ENCODE peak calls at places on chromosome X, in seven cellular contexts. G, A, R, T, X, U and W are unnamed samples.

GRCh38 chrX:99301990-99302389 is 1108.1 kb downstream of the PCDH19 start:
- DNase-seq in A (no peak), R (no peak), T (no peak), X (no peak), U (no peak), G (no peak), W (no peak)

GRCh38 chrX:31500920-31501319 is 429.1 kb upstream of the FTHL17 start:
- DNase-seq in X (peak; percentile 69), G (no peak), T (no peak), R (no peak), A (no peak), U (no peak), W (no peak)

GRCh38 chrX:19593684-19594083 is 78.4 kb upstream of the MAP3K15 start:
- DNase-seq in G (peak; percentile 35), X (peak; percentile 23), R (no peak), T (no peak), U (peak; percentile 25), A (no peak), W (no peak)

GRCh38 chrX:14777484-14777883 is 95.4 kb downstream of the FANCB start:
- DNase-seq in G (no peak), U (no peak), T (no peak), X (peak; percentile 45), R (no peak), A (no peak), W (no peak)

GRCh38 chrX:15761564-15762191 is 23.6 kb downstream of the CA5B start:
- DNase-seq in A (no peak), R (peak; percentile 60), X (no peak), T (no peak), G (peak; percentile 19), U (no peak), W (peak; percentile 29)

GRCh38 chrX:17976955-17977354 is 115.9 kb upstream of the RAI2 start:
- DNase-seq in G (no peak), X (no peak), T (no peak), A (no peak), R (no peak), U (no peak), W (no peak)

GRCh38 chrX:114500622-114501021 is 83.3 kb upstream of the HTR2C start:
- DNase-seq in G (no peak), X (no peak), R (no peak), T (no peak), A (no peak), U (no peak), W (no peak)

GRCh38 chrX:95764972-95765451 is 919.6 kb upstream of the DIAPH2 start:
- DNase-seq in A (no peak), X (peak; percentile 4), T (no peak), R (peak; percentile 63), G (peak; percentile 23), U (peak; percentile 2), W (no peak)

GRCh38 chrX:150767475-150768131 is 74.4 kb downstream of the MTMR1 start:
- DNase-seq in G (no peak), A (no peak), U (no peak), X (peak; percentile 92), R (no peak), T (no peak), W (no peak)

GRCh38 chrX:30620980-30621716 is 32.1 kb upstream of the GK start:
- DNase-seq in T (no peak), R (no peak), X (peak; percentile 86), A (no peak), G (no peak), U (peak; percentile 29), W (no peak)

GRCh38 chrX:71128915-71129765 is 10.7 kb downstream of the MED12 start:
- DNase-seq in G (peak; percentile 68), A (no peak), X (peak; percentile 16), U (peak; percentile 44), T (peak; percentile 72), R (peak; percentile 57), W (peak; percentile 65)

GRCh38 chrX:41475166-41475565 is 28.0 kb downstream of the NYX start:
- DNase-seq in G (no peak), A (no peak), U (no peak), T (no peak), R (peak; percentile 86), X (no peak), W (no peak)

GRCh38 chrX:41599507-41599906 is 89.3 kb upstream of the GPR34 start:
- DNase-seq in U (no peak), T (no peak), A (no peak), R (no peak), G (no peak), X (no peak), W (no peak)

DNA sequence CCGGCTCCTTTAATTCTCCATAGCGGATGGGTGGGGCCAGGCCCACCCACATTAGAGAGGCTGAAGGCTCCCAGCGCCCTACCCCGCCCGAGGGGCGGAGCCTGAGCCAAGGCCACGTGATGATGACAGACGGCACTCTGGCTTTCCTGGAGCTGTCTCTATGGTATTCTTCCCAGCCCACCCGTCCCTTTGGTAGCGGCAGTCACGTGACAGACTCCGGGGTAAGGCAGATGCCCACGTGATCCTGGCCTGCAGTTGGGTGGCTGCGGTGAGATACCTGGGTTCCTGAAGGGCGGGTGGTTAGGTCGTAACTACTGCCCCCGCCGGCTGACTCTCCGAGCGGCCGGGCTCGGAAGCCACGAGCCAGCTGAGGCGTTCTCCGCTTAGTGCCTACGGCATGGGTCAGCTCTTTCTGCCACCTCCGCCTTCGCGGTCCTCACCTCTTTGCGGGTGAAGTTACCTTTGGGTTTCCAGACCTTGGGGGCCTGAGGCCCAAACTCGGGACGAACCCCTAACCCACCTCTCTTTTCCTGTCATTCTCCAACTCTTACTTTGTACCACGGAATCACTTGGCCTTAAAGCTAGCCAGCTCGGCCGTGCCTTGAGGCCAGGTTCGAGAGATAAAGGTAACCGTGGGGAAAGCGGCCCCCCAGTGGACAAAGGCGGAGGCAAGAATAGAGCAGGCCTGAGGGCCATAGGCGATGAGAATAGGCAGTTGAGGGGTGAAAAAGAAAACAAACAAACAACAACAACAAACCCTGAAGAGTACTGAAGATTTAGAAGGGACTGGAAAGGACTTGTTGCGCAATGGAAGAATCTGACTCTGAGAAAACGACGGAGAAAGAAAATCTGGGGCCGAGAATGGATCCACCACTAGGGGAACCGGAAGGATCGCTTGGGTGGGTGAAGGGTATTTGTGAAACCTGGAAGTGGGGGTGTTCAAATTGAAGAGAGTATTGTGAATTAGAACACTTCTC is at the start of gene RRAGB:
- DNase-seq in A (peak; percentile 94), G (peak; percentile 97), R (peak; percentile 95), U (peak; percentile 93), T (peak; percentile 93), X (peak; percentile 87), W (peak; percentile 77)
- TF ChIP-seq CTCF in A (peak; percentile 34), G (peak; percentile 48), R (peak; percentile 63), U (peak; percentile 62), T (peak; percentile 43), X (peak; percentile 54), W (peak; percentile 51)

GRCh38 chrX:116010939-116011338 is 159.6 kb upstream of the AGTR2 start:
- DNase-seq in G (no peak), X (no peak), R (no peak), A (no peak), U (no peak), T (no peak), W (no peak)
- TF ChIP-seq CTCF in G (no peak), X (no peak), R (no peak), A (no peak), U (no peak), T (no peak), W (no peak)

GRCh38 chrX:81779701-81780100 is 577.8 kb downstream of the SH3BGRL start:
- DNase-seq in R (no peak), A (no peak), G (no peak), T (no peak), U (no peak), X (peak; percentile 0), W (no peak)
- TF ChIP-seq CTCF in R (no peak), A (no peak), G (no peak), T (no peak), U (no peak), X (no peak), W (no peak)

GRCh38 chrX:131812847-131813825 is 210.0 kb upstream of the STK26 start:
- DNase-seq in A (no peak), R (no peak), U (peak; percentile 53), T (peak; percentile 67), X (peak; percentile 54), G (no peak), W (no peak)

GRCh38 chrX:131821945-131822622 is 201.0 kb upstream of the STK26 start:
- DNase-seq in G (no peak), R (no peak), U (peak; percentile 12), A (no peak), X (peak; percentile 59), T (no peak), W (no peak)

GRCh38 chrX:131818297-131818936 is 204.7 kb upstream of the STK26 start:
- DNase-seq in U (no peak), A (no peak), G (no peak), X (no peak), T (no peak), R (no peak), W (no peak)

DNA sequence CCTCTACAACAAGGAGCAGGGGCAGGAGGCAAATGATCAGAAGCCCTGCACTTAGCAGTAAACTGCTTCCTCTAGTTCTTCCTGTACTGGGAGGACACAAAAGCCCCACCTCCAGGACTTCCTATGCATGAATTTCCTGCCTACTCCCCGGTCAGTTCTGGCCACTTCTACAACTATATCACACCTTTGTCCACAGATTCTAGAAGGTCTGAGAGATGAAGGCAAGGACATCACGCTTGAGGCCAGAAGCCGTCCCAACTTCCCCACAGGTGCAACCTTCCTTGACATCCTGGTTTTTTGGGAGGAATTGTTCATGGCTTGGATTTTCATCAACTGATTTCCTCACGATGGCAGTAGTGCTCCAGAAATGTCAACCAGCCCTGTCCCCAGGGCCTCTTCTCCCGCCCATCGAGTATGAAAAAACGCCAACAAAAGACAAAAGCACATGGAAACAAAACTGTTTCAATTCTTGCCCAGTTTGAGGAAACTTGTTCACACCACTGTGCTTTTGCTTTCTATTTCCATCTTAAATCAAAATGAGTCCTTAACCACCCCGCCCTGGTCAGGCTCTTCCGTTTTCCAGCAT is 206.5 kb upstream of the STK26 start:
- DNase-seq in U (peak; percentile 81), A (no peak), G (no peak), R (no peak), T (peak; percentile 50), X (peak; percentile 46), W (no peak)
- TF ChIP-seq CTCF in U (peak; percentile 56), A (no peak), G (no peak), R (no peak), T (peak; percentile 58), X (no peak), W (no peak)

DNA sequence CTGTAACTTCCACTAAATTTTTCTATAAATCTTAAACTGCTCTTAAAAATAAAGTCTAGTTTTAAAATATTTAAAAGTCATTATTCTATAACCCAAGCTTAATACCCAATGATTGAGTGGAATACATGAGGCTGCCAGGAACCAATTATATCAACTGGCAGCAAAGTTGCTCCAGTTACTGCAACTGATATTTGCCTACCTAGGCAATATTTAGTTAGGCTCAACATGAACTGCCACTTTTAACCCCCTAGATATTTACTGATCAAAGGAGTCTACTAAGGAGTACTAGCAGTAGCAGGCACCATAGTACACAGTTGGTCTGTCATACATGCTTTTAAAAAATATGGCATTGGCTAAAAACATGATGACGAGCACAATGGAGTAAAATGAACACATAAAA is 29.9 kb upstream of the RADX start:
- DNase-seq in X (no peak), U (no peak), A (no peak), G (no peak), R (no peak), T (no peak), W (no peak)
- TF ChIP-seq CTCF in X (no peak), U (no peak), A (no peak), G (no peak), R (no peak), T (no peak), W (no peak)